ENCODE peak calls at places on chromosomes 13 and 19, in five cellular contexts. R is esophagus squamous epithelium; N is kidney; D is CD8-positive, alpha-beta T cell; O is ascending aorta. S is an unnamed sample.

GRCh38 chr13:113083402-113084061 is 22.1 kb upstream of the F7 start:
- DNase-seq in N (peak), O (no peak), D (no peak), R (no peak), S (no peak)

GRCh38 chr19:48452255-48452654 is 3.1 kb upstream of the KCNJ14 start:
- DNase-seq in N (no peak), D (no peak), O (no peak), R (no peak), S (no peak)

GRCh38 chr13:32407854-32408253 is 20.1 kb downstream of the N4BP2L1 start:
- DNase-seq in O (no peak), N (no peak), R (no peak), D (no peak), S (no peak)

GRCh38 chr13:23928985-23929384 is 31.7 kb upstream of the C1QTNF9B start:
- DNase-seq in R (no peak), O (no peak), N (no peak), D (no peak), S (peak)

GRCh38 chr19:511101-511841 is 4.0 kb downstream of the TPGS1 start:
- DNase-seq in D (peak), R (no peak), O (no peak), N (no peak), S (no peak)

GRCh38 chr13:100650321-100650720 is 24.3 kb downstream of the TMTC4 start:
- DNase-seq in O (no peak), N (no peak), D (no peak), R (no peak), S (no peak)

GRCh38 chr13:41365636-41366035 is 54.6 kb downstream of the NAA16 start:
- DNase-seq in D (no peak), N (no peak), O (no peak), R (no peak), S (no peak)

GRCh38 chr13:43493496-43494000 is 293.2 kb downstream of the ENOX1 start:
- DNase-seq in R (no peak), D (no peak), O (no peak), N (no peak), S (no peak)

GRCh38 chr19:43759515-43759914 is 4.8 kb upstream of the SMG9 start:
- DNase-seq in N (no peak), D (no peak), O (no peak), R (no peak), S (no peak)

GRCh38 chr13:95603887-95604533 is 40.5 kb downstream of the DZIP1 start:
- DNase-seq in N (peak), R (no peak), O (no peak), D (no peak), S (peak)

GRCh38 chr19:55316646-55317045 is 8.5 kb downstream of the TMEM150B start:
- DNase-seq in N (no peak), O (no peak), D (no peak), R (no peak), S (no peak)

GRCh38 chr19:48895226-48895625 is 3.3 kb downstream of the TULP2 start:
- DNase-seq in D (no peak), R (no peak), N (no peak), O (no peak), S (no peak)

GRCh38 chr13:87661471-87661870 is 9.7 kb upstream of the SLITRK5 start:
- DNase-seq in D (no peak), N (no peak), R (no peak), O (no peak), S (peak)

GRCh38 chr13:98571955-98572662 is 4.8 kb downstream of the STK24 start:
- DNase-seq in N (no peak), R (no peak), O (no peak), D (no peak), S (no peak)

GRCh38 chr19:36997152-36997842 is 80.9 kb upstream of the ZNF420 start:
- DNase-seq in R (no peak), N (no peak), D (no peak), O (no peak), S (no peak)

GRCh38 chr13:97302611-97303010 is 80.5 kb downstream of the MBNL2 start:
- DNase-seq in D (no peak), R (no peak), O (no peak), N (no peak), S (no peak)

GRCh38 chr19:23474172-23474571 is 78.9 kb upstream of the ZNF91 start:
- DNase-seq in N (no peak), D (no peak), R (no peak), O (no peak), S (no peak)

GRCh38 chr19:5166262-5166661 is 174.3 kb downstream of the PTPRS start:
- DNase-seq in O (no peak), D (no peak), N (no peak), R (no peak), S (peak)

GRCh38 chr13:78875792-78876580 is 217.0 kb upstream of the OBI1 start:
- DNase-seq in R (no peak), N (peak), D (no peak), O (no peak), S (no peak)

GRCh38 chr13:110811751-110812110 is 98.2 kb downstream of the ING1 start:
- DNase-seq in D (no peak), R (no peak), O (no peak), N (no peak), S (no peak)
- H3K4me3 ChIP-seq in D (no peak), R (no peak), O (peak), N (no peak), S (peak)

GRCh38 chr13:75633285-75633684 is 2.8 kb upstream of the LMO7 start:
- DNase-seq in R (no peak), N (no peak), D (no peak), O (no peak), S (no peak)

GRCh38 chr13:75628811-75629210 is 7.3 kb upstream of the LMO7 start:
- DNase-seq in N (no peak), D (no peak), R (no peak), O (no peak), S (no peak)
- TF ChIP-seq CTCF in N (no peak), D (no peak), R (no peak), O (no peak), S (no peak)

DNA sequence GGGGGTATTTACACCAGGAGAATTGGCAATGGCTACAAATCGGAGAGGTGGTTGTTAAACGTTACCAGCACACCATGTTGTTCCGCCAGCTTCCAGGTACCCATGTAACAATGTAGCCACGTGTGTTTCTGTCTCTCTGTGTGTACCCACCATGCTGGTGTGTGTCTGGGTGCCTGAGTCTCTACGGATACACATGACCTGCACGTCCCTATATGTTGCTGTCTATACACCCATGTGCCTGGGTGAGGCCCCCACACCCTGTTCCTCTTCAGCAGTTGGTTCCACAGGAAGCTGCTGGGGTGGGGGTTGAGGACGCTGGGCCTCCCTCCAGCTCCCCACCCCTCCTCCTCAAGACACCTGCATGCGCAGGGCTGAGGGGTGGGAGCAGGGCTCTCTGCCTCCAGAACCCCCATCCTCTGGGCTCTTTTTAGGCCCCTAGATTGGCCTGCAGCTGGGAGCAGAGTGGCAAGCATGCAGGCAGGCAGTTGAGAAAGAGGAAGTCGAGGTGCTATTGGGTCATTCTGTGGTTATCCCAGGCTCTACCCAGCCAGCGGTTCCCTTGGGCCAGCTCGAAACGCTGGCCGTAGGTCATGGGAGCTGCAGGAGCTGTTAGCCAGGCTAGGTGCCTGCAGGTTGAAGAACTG is at the start of gene ARHGEF18:
- DNase-seq in D (peak), R (no peak), N (peak), O (no peak), S (no peak)
- H3K4me3 ChIP-seq in D (peak), R (peak), N (no peak), O (no peak), S (no peak)

DNA sequence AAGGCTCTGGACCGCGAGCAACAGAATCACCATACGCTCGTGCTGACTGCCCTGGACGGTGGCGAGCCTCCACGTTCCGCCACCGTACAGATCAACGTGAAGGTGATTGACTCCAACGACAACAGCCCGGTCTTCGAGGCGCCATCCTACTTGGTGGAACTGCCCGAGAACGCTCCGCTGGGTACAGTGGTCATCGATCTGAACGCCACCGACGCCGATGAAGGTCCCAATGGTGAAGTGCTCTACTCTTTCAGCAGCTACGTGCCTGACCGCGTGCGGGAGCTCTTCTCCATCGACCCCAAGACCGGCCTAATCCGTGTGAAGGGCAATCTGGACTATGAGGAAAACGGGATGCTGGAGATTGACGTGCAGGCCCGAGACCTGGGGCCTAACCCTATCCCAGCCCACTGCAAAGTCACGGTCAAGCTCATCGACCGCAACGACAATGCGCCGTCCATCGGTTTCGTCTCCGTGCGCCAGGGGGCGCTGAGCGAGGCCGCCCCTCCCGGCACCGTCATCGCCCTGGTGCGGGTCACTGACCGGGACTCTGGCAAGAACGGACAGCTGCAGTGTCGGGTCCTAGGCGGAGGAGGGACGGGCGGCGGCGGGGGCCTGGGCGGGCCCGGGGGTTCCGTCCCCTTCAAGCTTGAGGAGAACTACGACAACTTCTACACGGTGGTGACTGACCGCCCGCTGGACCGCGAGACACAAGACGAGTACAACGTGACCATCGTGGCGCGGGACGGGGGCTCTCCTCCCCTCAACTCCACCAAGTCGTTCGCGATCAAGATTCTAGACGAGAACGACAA is 1.8 kb downstream of the PCDH17 start:
- DNase-seq in R (no peak), D (no peak), N (peak), O (no peak), S (no peak)
- TF ChIP-seq CTCF in R (no peak), D (no peak), N (peak), O (peak), S (peak)

GRCh38 chr19:17996826-17997316 is 11.1 kb upstream of the ARRDC2 start:
- DNase-seq in R (no peak), D (peak), O (peak), N (peak), S (no peak)
- H3K4me3 ChIP-seq in R (no peak), D (no peak), O (no peak), N (no peak), S (no peak)

GRCh38 chr19:1913781-1914577 is 8.8 kb downstream of the ADAT3 start:
- DNase-seq in O (no peak), N (peak), D (no peak), R (no peak), S (no peak)

GRCh38 chr19:1912760-1913505 is 7.7 kb downstream of the ADAT3 start:
- DNase-seq in O (no peak), D (no peak), N (no peak), R (no peak), S (no peak)

GRCh38 chr19:1910169-1910568 is 5.0 kb downstream of the ADAT3 start:
- DNase-seq in N (no peak), D (no peak), O (no peak), R (no peak), S (no peak)

GRCh38 chr19:1911098-1911497 is 5.9 kb downstream of the ADAT3 start:
- DNase-seq in R (no peak), N (no peak), O (no peak), D (peak), S (no peak)

DNA sequence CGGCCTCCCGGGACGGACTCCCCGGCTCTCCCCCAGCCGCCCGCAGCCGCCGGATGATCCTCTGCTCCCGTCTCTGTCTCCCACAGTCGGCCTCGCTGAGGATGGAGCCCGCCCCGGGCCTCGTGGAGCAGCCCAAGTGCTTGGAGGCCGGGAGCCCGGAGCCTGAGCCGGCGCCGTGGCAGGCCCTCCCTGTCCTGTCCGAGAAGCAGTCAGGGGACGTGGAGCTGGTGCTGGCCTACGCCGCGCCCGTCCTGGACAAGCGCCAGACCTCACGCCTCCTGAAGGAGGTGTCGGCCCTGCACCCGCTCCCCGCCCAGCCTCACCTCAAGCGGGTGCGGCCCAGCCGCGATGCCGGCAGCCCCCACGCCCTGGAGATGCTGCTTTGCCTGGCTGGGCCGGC is 6.8 kb downstream of the ADAT3 start:
- DNase-seq in R (no peak), D (no peak), O (no peak), N (no peak), S (no peak)
- TF ChIP-seq CTCF in R (no peak), D (no peak), O (no peak), N (no peak), S (no peak)

GRCh38 chr13:58587183-58587582 is 955.6 kb downstream of the PCDH17 start:
- DNase-seq in N (no peak), O (no peak), R (no peak), D (no peak), S (no peak)

GRCh38 chr13:58584610-58585009 is 953.1 kb downstream of the PCDH17 start:
- DNase-seq in N (no peak), O (no peak), R (no peak), D (no peak), S (no peak)

GRCh38 chr13:58583961-58584360 is 952.4 kb downstream of the PCDH17 start:
- DNase-seq in R (no peak), N (no peak), D (no peak), O (no peak), S (no peak)
- H3K4me3 ChIP-seq in R (no peak), N (no peak), D (no peak), O (no peak), S (no peak)

GRCh38 chr19:35846038-35846668 is 6.2 kb downstream of the NPHS1 start:
- DNase-seq in O (no peak), D (no peak), R (no peak), N (no peak), S (no peak)
- TF ChIP-seq CTCF in O (no peak), D (no peak), R (no peak), N (no peak), S (no peak)

DNA sequence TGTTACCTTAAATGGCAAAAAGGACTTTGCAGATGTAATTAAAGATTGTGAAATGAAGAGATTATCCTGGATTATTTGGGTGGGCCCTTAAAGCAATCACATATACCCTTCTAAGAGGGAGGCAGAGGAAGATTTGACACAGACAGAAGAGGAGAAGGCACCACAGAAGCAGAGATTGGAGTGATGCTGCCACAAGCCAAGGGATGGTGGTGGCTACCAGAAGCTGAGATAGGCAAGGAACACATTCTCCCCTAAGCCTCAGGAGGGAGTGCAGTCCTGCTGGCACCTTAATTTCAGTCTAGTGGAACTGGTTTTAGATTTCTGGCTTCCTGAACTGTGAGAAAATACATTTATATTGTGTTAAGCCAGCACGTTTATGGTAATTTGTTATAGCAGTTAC is 24.2 kb downstream of the DEDD2 start:
- DNase-seq in R (no peak), D (no peak), N (peak), O (no peak), S (no peak)
- H3K4me3 ChIP-seq in R (no peak), D (no peak), N (no peak), O (no peak), S (no peak)

S was measured in astrocyte of the cerebellum.